ENCODE peak calls at places on chromosomes 1 and 21, in four cellular contexts. M, F, D and A are unnamed samples.

GRCh38 chr1:182602945-182603645 is 1.1 kb downstream of the RGS16 start:
- DNase-seq in M (no peak), F (no peak), D (no peak), A (peak; percentile 53)

GRCh38 chr1:228463009-228463558 is 24.1 kb upstream of the RNF187 start:
- DNase-seq in M (no peak), F (no peak), D (no peak), A (no peak)

GRCh38 chr1:26378088-26378878 is 5.7 kb upstream of the ZNF683 start:
- DNase-seq in M (peak; percentile 99), F (no peak), D (no peak), A (no peak)

GRCh38 chr21:38699048-38699447 is 106.7 kb upstream of the ETS2 start:
- DNase-seq in M (peak; percentile 24), F (peak; percentile 19), D (no peak), A (no peak)

GRCh38 chr1:33815061-33815460 is 48.8 kb upstream of the HMGB4 start:
- DNase-seq in M (no peak), F (no peak), D (no peak), A (no peak)

GRCh38 chr1:42003433-42003832 is 84.7 kb upstream of the HIVEP3 start:
- DNase-seq in M (no peak), F (no peak), D (no peak), A (peak; percentile 58)

GRCh38 chr1:201480231-201481003 is 11.4 kb upstream of the PHLDA3 start:
- DNase-seq in M (peak; percentile 90), F (peak; percentile 71), D (no peak), A (peak; percentile 88)

GRCh38 chr1:55426619-55427018 is 211.5 kb upstream of the USP24 start:
- DNase-seq in M (no peak), F (no peak), D (no peak), A (no peak)

GRCh38 chr1:215418876-215419442 is 148.1 kb upstream of the KCTD3 start:
- DNase-seq in M (no peak), F (no peak), D (no peak), A (no peak)

GRCh38 chr1:89781494-89782126 is 39.2 kb upstream of the LRRC8D start:
- DNase-seq in M (no peak), F (no peak), D (no peak), A (no peak)

GRCh38 chr1:47388548-47389238 is 27.4 kb upstream of the FOXE3 start:
- DNase-seq in M (peak; percentile 82), F (peak; percentile 62), D (peak; percentile 46), A (no peak)

GRCh38 chr1:240803151-240803550 is 191.2 kb upstream of the GREM2 start:
- DNase-seq in M (no peak), F (no peak), D (no peak), A (no peak)

GRCh38 chr1:111725192-111725591 is 14.0 kb downstream of the INKA2 start:
- DNase-seq in M (no peak), F (no peak), D (no peak), A (no peak)

GRCh38 chr1:244388961-244389360 is 62.7 kb downstream of the ADSS2 start:
- DNase-seq in M (no peak), F (no peak), D (no peak), A (no peak)

GRCh38 chr1:84960371-84960770 is 36.5 kb downstream of the MCOLN2 start:
- DNase-seq in M (no peak), F (peak; percentile 38), D (no peak), A (peak; percentile 75)

GRCh38 chr21:45378258-45378966 is 26.6 kb upstream of the COL18A1 start:
- DNase-seq in M (no peak), F (no peak), D (peak; percentile 57), A (no peak)

GRCh38 chr1:65724151-65724550 is 68.5 kb upstream of the PDE4B start:
- DNase-seq in M (no peak), F (no peak), D (no peak), A (no peak)

GRCh38 chr1:86636898-86637297 is 67.5 kb upstream of the SH3GLB1 start:
- DNase-seq in M (no peak), F (no peak), D (no peak), A (no peak)

GRCh38 chr1:107140703-107141490 is at the start of gene NTNG1:
- DNase-seq in M (no peak), F (no peak), D (no peak), A (no peak)

GRCh38 chr1:161223805-161224694 is 622 bp upstream of the APOA2 start:
- DNase-seq in M (peak; percentile 43), F (peak; percentile 99), D (no peak), A (no peak)

GRCh38 chr1:103197266-103197665 is 88.9 kb upstream of the COL11A1 start:
- DNase-seq in M (no peak), F (no peak), D (no peak), A (no peak)

GRCh38 chr1:41900611-41901444 is 17.9 kb downstream of the HIVEP3 start:
- DNase-seq in M (no peak), F (no peak), D (peak; percentile 34), A (no peak)

GRCh38 chr1:10516244-10516643 is 41.5 kb downstream of the PEX14 start:
- DNase-seq in M (no peak), F (peak; percentile 37), D (no peak), A (no peak)

GRCh38 chr1:196732526-196732925 is 42.1 kb upstream of the CFHR3 start:
- DNase-seq in M (peak; percentile 18), F (peak; percentile 18), D (no peak), A (no peak)

GRCh38 chr1:25082216-25082899 is 149.9 kb downstream of the SYF2 start:
- DNase-seq in M (no peak), F (no peak), D (no peak), A (no peak)

GRCh38 chr1:160205974-160206369 is 788 bp downstream of the PEA15 start:
- DNase-seq in M (peak; percentile 51), F (no peak), D (no peak), A (peak; percentile 34)

GRCh38 chr21:38945536-38946245 is 140.0 kb downstream of the ETS2 start:
- DNase-seq in M (no peak), F (no peak), D (peak; percentile 17), A (no peak)

GRCh38 chr1:223234164-223234501 is 91.1 kb upstream of the TLR5 start:
- DNase-seq in M (no peak), F (no peak), D (no peak), A (peak; percentile 27)

GRCh38 chr1:165843304-165843703 is 15.9 kb downstream of the UCK2 start:
- DNase-seq in M (no peak), F (no peak), D (no peak), A (no peak)

GRCh38 chr1:236321101-236321500 is 39.3 kb upstream of the ERO1B start:
- DNase-seq in M (no peak), F (no peak), D (no peak), A (no peak)

GRCh38 chr1:8061210-8061609 is 35.1 kb upstream of the ERRFI1 start:
- DNase-seq in M (no peak), F (peak; percentile 77), D (no peak), A (peak; percentile 96)

GRCh38 chr1:217717959-217718358 is 86.8 kb downstream of the SPATA17 start:
- DNase-seq in M (no peak), F (no peak), D (no peak), A (no peak)

GRCh38 chr1:29706936-29707335 is 470.6 kb downstream of the PTPRU start:
- DNase-seq in M (peak; percentile 84), F (no peak), D (peak; percentile 60), A (peak; percentile 6)

GRCh38 chr1:3669421-3669821 is 17.1 kb downstream of the TP73 start:
- DNase-seq in M (no peak), F (no peak), D (no peak), A (no peak)

DNA sequence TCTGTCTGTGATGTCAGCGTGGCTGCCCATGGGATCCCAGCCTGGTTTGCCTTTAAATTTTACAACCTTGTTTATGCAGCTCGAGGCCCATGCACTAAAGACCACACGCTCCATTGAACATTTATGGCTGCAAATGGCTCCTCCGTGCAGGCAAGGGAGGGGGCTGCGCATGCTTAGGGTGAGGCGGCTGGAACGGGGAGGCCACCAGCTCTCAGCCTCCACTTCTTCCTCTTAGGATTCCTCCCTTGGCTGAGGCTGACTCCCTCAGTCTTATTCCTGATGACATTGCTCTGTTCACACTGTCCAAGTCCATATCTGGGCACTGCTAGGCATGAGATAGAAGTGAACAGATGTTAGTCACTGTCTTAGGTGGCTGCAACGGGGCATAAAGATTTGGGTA is 37.5 kb upstream of the ACTL8 start:
- DNase-seq in M (no peak), F (no peak), D (no peak), A (no peak)
- TF ChIP-seq JUND in M (no peak), F (no peak), D (no peak), A (no peak)

DNA sequence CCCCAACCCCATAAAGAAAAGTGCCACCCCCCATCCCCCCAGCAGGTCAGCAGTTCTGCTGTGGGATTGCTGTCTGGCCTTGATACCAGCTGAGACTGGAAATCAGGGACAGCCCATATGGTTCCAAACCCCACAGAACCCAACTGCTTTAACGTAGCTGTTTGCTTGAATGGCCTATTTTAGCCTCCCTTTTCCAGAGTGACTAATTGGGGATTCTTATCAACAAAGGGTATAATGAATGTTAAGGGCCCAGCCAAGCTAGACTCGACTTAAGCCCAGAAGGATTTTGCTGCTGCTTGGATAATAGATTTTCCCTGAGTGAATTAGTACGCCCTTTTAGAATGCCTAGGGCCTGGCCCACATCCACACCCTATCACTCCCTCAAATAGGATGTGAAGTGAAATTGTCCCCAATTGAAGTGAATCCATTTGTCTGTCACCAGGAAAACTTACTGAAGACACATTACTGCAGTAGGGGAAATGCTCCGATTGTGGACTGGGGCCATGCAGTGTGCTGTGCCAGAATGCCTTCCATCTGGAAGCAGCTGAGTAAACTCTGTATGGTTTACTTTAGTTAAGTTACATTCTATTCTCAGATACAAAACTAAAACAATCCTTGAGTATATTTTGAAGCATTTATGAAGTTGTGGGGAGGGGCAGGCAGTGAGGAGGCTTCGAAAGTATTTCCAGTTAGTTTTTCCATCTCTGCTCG is 156.9 kb downstream of the DHRS3 start:
- DNase-seq in M (peak; percentile 53), F (no peak), D (no peak), A (no peak)
- TF ChIP-seq JUND in M (peak; percentile 50), F (no peak), D (no peak), A (no peak)

GRCh38 chr21:43925096-43925481 is 60.1 kb downstream of the AGPAT3 start:
- DNase-seq in M (no peak), F (no peak), D (no peak), A (no peak)

GRCh38 chr21:43921979-43922945 is 57.2 kb downstream of the AGPAT3 start:
- DNase-seq in M (peak; percentile 89), F (no peak), D (no peak), A (no peak)

GRCh38 chr21:43924421-43925095 is 59.5 kb downstream of the AGPAT3 start:
- DNase-seq in M (no peak), F (no peak), D (no peak), A (no peak)

GRCh38 chr21:43922949-43923348 is 57.9 kb downstream of the AGPAT3 start:
- DNase-seq in M (no peak), F (no peak), D (no peak), A (no peak)

GRCh38 chr21:43923391-43923790 is 58.4 kb downstream of the AGPAT3 start:
- DNase-seq in M (no peak), F (no peak), D (no peak), A (no peak)
- TF ChIP-seq JUND in M (no peak), F (no peak), D (no peak), A (no peak)

GRCh38 chr1:226674892-226675719 is 64.0 kb downstream of the ITPKB start:
- DNase-seq in M (no peak), F (no peak), D (no peak), A (no peak)

GRCh38 chr1:226678251-226678650 is 60.8 kb downstream of the ITPKB start:
- DNase-seq in M (no peak), F (no peak), D (no peak), A (no peak)

GRCh38 chr1:226677121-226678020 is 61.7 kb downstream of the ITPKB start:
- DNase-seq in M (no peak), F (no peak), D (no peak), A (no peak)

GRCh38 chr1:226675720-226676357 is 63.2 kb downstream of the ITPKB start:
- DNase-seq in M (no peak), F (no peak), D (no peak), A (no peak)

GRCh38 chr1:226676381-226676780 is 62.7 kb downstream of the ITPKB start:
- DNase-seq in M (no peak), F (no peak), D (no peak), A (no peak)
- TF ChIP-seq JUND in M (no peak), F (no peak), D (no peak), A (no peak)